ENCODE peak calls at places on chromosomes 4 and X, in seven cellular contexts. One of them, this sample, is unnamed.

GRCh38 chrX:17597836-17598434 is 139.4 kb upstream of the SCML1 start:
- DNase-seq in non-pigmented ciliary epithelial cell: no peak
- DNase-seq in hepatocyte: peak
- DNase-seq in endothelial cell: no peak
- DNase-seq in SJSA1: no peak
- DNase-seq in stimulated activated CD4-positive, alpha-beta T cell treated with anti-CD3 and anti-CD28 coated beads, Interleukin-1b, Interleukin-23, amount 100 ng/mL, for 4 hours: no peak
- DNase-seq in SK-N-DZ: no peak
- DNase-seq in this sample: no peak

GRCh38 chrX:120749141-120749846 is 119.4 kb upstream of the C1GALT1C1 start:
- DNase-seq in stimulated activated CD4-positive, alpha-beta T cell treated with anti-CD3 and anti-CD28 coated beads, Interleukin-1b, Interleukin-23, amount 100 ng/mL, for 4 hours: no peak
- DNase-seq in non-pigmented ciliary epithelial cell: no peak
- DNase-seq in endothelial cell: peak
- DNase-seq in SJSA1: no peak
- DNase-seq in SK-N-DZ: no peak
- DNase-seq in hepatocyte: no peak
- DNase-seq in this sample: no peak

GRCh38 chr4:38174811-38175210 is 214.6 kb downstream of the PTTG2 start:
- DNase-seq in non-pigmented ciliary epithelial cell: no peak
- DNase-seq in SK-N-DZ: no peak
- DNase-seq in endothelial cell: no peak
- DNase-seq in hepatocyte: no peak
- DNase-seq in SJSA1: no peak
- DNase-seq in stimulated activated CD4-positive, alpha-beta T cell treated with anti-CD3 and anti-CD28 coated beads, Interleukin-1b, Interleukin-23, amount 100 ng/mL, for 4 hours: no peak
- DNase-seq in this sample: no peak

GRCh38 chrX:78532363-78532762 is 126.8 kb downstream of the RTL3 start:
- DNase-seq in stimulated activated CD4-positive, alpha-beta T cell treated with anti-CD3 and anti-CD28 coated beads, Interleukin-1b, Interleukin-23, amount 100 ng/mL, for 4 hours: no peak
- DNase-seq in endothelial cell: no peak
- DNase-seq in hepatocyte: no peak
- DNase-seq in non-pigmented ciliary epithelial cell: no peak
- DNase-seq in SJSA1: no peak
- DNase-seq in SK-N-DZ: no peak
- DNase-seq in this sample: no peak

GRCh38 chr4:156476359-156476758 is 495.2 kb downstream of the PDGFC start:
- DNase-seq in hepatocyte: peak
- DNase-seq in SJSA1: peak
- DNase-seq in non-pigmented ciliary epithelial cell: peak
- DNase-seq in stimulated activated CD4-positive, alpha-beta T cell treated with anti-CD3 and anti-CD28 coated beads, Interleukin-1b, Interleukin-23, amount 100 ng/mL, for 4 hours: no peak
- DNase-seq in endothelial cell: no peak
- DNase-seq in SK-N-DZ: no peak
- DNase-seq in this sample: no peak

GRCh38 chr4:165294907-165295306 is 32.6 kb upstream of the MSMO1 start:
- DNase-seq in hepatocyte: no peak
- DNase-seq in stimulated activated CD4-positive, alpha-beta T cell treated with anti-CD3 and anti-CD28 coated beads, Interleukin-1b, Interleukin-23, amount 100 ng/mL, for 4 hours: peak
- DNase-seq in SK-N-DZ: no peak
- DNase-seq in endothelial cell: no peak
- DNase-seq in SJSA1: no peak
- DNase-seq in non-pigmented ciliary epithelial cell: no peak
- DNase-seq in this sample: no peak

GRCh38 chr4:157389751-157390150 is 169.2 kb downstream of the GRIA2 start:
- DNase-seq in hepatocyte: no peak
- DNase-seq in non-pigmented ciliary epithelial cell: no peak
- DNase-seq in SJSA1: no peak
- DNase-seq in stimulated activated CD4-positive, alpha-beta T cell treated with anti-CD3 and anti-CD28 coated beads, Interleukin-1b, Interleukin-23, amount 100 ng/mL, for 4 hours: no peak
- DNase-seq in endothelial cell: no peak
- DNase-seq in SK-N-DZ: no peak
- DNase-seq in this sample: no peak

GRCh38 chr4:85246055-85246454 is 228.9 kb upstream of the ARHGAP24 start:
- DNase-seq in stimulated activated CD4-positive, alpha-beta T cell treated with anti-CD3 and anti-CD28 coated beads, Interleukin-1b, Interleukin-23, amount 100 ng/mL, for 4 hours: no peak
- DNase-seq in SJSA1: no peak
- DNase-seq in SK-N-DZ: no peak
- DNase-seq in non-pigmented ciliary epithelial cell: no peak
- DNase-seq in endothelial cell: no peak
- DNase-seq in hepatocyte: no peak
- DNase-seq in this sample: no peak

GRCh38 chr4:42074294-42074693 is 78.2 kb downstream of the BEND4 start:
- DNase-seq in non-pigmented ciliary epithelial cell: no peak
- DNase-seq in stimulated activated CD4-positive, alpha-beta T cell treated with anti-CD3 and anti-CD28 coated beads, Interleukin-1b, Interleukin-23, amount 100 ng/mL, for 4 hours: no peak
- DNase-seq in SJSA1: no peak
- DNase-seq in endothelial cell: no peak
- DNase-seq in SK-N-DZ: no peak
- DNase-seq in hepatocyte: no peak
- DNase-seq in this sample: no peak

GRCh38 chr4:121696641-121697461 is at the start of gene ANXA5:
- DNase-seq in stimulated activated CD4-positive, alpha-beta T cell treated with anti-CD3 and anti-CD28 coated beads, Interleukin-1b, Interleukin-23, amount 100 ng/mL, for 4 hours: peak
- DNase-seq in endothelial cell: peak
- DNase-seq in SJSA1: peak
- DNase-seq in hepatocyte: peak
- DNase-seq in non-pigmented ciliary epithelial cell: no peak
- DNase-seq in SK-N-DZ: peak
- DNase-seq in this sample: peak

GRCh38 chr4:52269761-52270160 is 218.7 kb downstream of the SPATA18 start:
- DNase-seq in SK-N-DZ: no peak
- DNase-seq in hepatocyte: no peak
- DNase-seq in non-pigmented ciliary epithelial cell: no peak
- DNase-seq in stimulated activated CD4-positive, alpha-beta T cell treated with anti-CD3 and anti-CD28 coated beads, Interleukin-1b, Interleukin-23, amount 100 ng/mL, for 4 hours: no peak
- DNase-seq in SJSA1: no peak
- DNase-seq in endothelial cell: no peak
- DNase-seq in this sample: no peak

GRCh38 chr4:111434581-111434980 is 710.7 kb upstream of the FAM241A start:
- DNase-seq in non-pigmented ciliary epithelial cell: no peak
- DNase-seq in SK-N-DZ: no peak
- DNase-seq in SJSA1: no peak
- DNase-seq in endothelial cell: no peak
- DNase-seq in hepatocyte: no peak
- DNase-seq in stimulated activated CD4-positive, alpha-beta T cell treated with anti-CD3 and anti-CD28 coated beads, Interleukin-1b, Interleukin-23, amount 100 ng/mL, for 4 hours: no peak
- DNase-seq in this sample: no peak

GRCh38 chr4:159476886-159477285 is 374.0 kb downstream of the RAPGEF2 start:
- DNase-seq in SK-N-DZ: no peak
- DNase-seq in non-pigmented ciliary epithelial cell: no peak
- DNase-seq in stimulated activated CD4-positive, alpha-beta T cell treated with anti-CD3 and anti-CD28 coated beads, Interleukin-1b, Interleukin-23, amount 100 ng/mL, for 4 hours: no peak
- DNase-seq in endothelial cell: no peak
- DNase-seq in hepatocyte: no peak
- DNase-seq in SJSA1: no peak
- DNase-seq in this sample: no peak

GRCh38 chrX:39012561-39013209 is 211.4 kb downstream of the MID1IP1 start:
- DNase-seq in non-pigmented ciliary epithelial cell: no peak
- DNase-seq in SK-N-DZ: peak
- DNase-seq in hepatocyte: no peak
- DNase-seq in SJSA1: peak
- DNase-seq in stimulated activated CD4-positive, alpha-beta T cell treated with anti-CD3 and anti-CD28 coated beads, Interleukin-1b, Interleukin-23, amount 100 ng/mL, for 4 hours: no peak
- DNase-seq in endothelial cell: no peak
- DNase-seq in this sample: no peak

GRCh38 chr4:139619644-139620043 is 46.0 kb upstream of the MGST2 start:
- DNase-seq in endothelial cell: no peak
- DNase-seq in non-pigmented ciliary epithelial cell: no peak
- DNase-seq in hepatocyte: peak
- DNase-seq in SJSA1: no peak
- DNase-seq in SK-N-DZ: peak
- DNase-seq in stimulated activated CD4-positive, alpha-beta T cell treated with anti-CD3 and anti-CD28 coated beads, Interleukin-1b, Interleukin-23, amount 100 ng/mL, for 4 hours: no peak
- DNase-seq in this sample: no peak

GRCh38 chr4:71830497-71831178 is 46.8 kb upstream of the GC start:
- DNase-seq in stimulated activated CD4-positive, alpha-beta T cell treated with anti-CD3 and anti-CD28 coated beads, Interleukin-1b, Interleukin-23, amount 100 ng/mL, for 4 hours: no peak
- DNase-seq in SJSA1: no peak
- DNase-seq in non-pigmented ciliary epithelial cell: no peak
- DNase-seq in endothelial cell: no peak
- DNase-seq in SK-N-DZ: no peak
- DNase-seq in hepatocyte: no peak
- DNase-seq in this sample: no peak

GRCh38 chrX:40468033-40468979 is 112.5 kb upstream of the ATP6AP2 start:
- DNase-seq in endothelial cell: no peak
- DNase-seq in stimulated activated CD4-positive, alpha-beta T cell treated with anti-CD3 and anti-CD28 coated beads, Interleukin-1b, Interleukin-23, amount 100 ng/mL, for 4 hours: peak
- DNase-seq in non-pigmented ciliary epithelial cell: no peak
- DNase-seq in hepatocyte: peak
- DNase-seq in SK-N-DZ: peak
- DNase-seq in SJSA1: peak
- DNase-seq in this sample: peak

GRCh38 chr4:25904748-25905082 is 9.3 kb upstream of the SMIM20 start:
- DNase-seq in endothelial cell: no peak
- DNase-seq in hepatocyte: no peak
- DNase-seq in SJSA1: no peak
- DNase-seq in SK-N-DZ: no peak
- DNase-seq in stimulated activated CD4-positive, alpha-beta T cell treated with anti-CD3 and anti-CD28 coated beads, Interleukin-1b, Interleukin-23, amount 100 ng/mL, for 4 hours: no peak
- DNase-seq in non-pigmented ciliary epithelial cell: no peak
- DNase-seq in this sample: no peak

GRCh38 chr4:109303141-109303499 is 662 bp upstream of the COL25A1 start:
- DNase-seq in non-pigmented ciliary epithelial cell: no peak
- DNase-seq in SJSA1: peak
- DNase-seq in endothelial cell: peak
- DNase-seq in stimulated activated CD4-positive, alpha-beta T cell treated with anti-CD3 and anti-CD28 coated beads, Interleukin-1b, Interleukin-23, amount 100 ng/mL, for 4 hours: no peak
- DNase-seq in SK-N-DZ: no peak
- DNase-seq in hepatocyte: peak
- DNase-seq in this sample: no peak

GRCh38 chrX:109384569-109385174 is 97.2 kb downstream of the GUCY2F start:
- DNase-seq in stimulated activated CD4-positive, alpha-beta T cell treated with anti-CD3 and anti-CD28 coated beads, Interleukin-1b, Interleukin-23, amount 100 ng/mL, for 4 hours: no peak
- DNase-seq in non-pigmented ciliary epithelial cell: no peak
- DNase-seq in SJSA1: peak
- DNase-seq in endothelial cell: peak
- DNase-seq in hepatocyte: peak
- DNase-seq in SK-N-DZ: no peak
- DNase-seq in this sample: no peak

GRCh38 chr4:151674804-151675290 is 86.0 kb downstream of the GATB start:
- DNase-seq in endothelial cell: peak
- DNase-seq in stimulated activated CD4-positive, alpha-beta T cell treated with anti-CD3 and anti-CD28 coated beads, Interleukin-1b, Interleukin-23, amount 100 ng/mL, for 4 hours: no peak
- DNase-seq in SK-N-DZ: peak
- DNase-seq in hepatocyte: peak
- DNase-seq in non-pigmented ciliary epithelial cell: no peak
- DNase-seq in SJSA1: no peak
- DNase-seq in this sample: no peak

GRCh38 chr4:138967313-138967712 is 48.3 kb upstream of the NOCT start:
- DNase-seq in hepatocyte: peak
- DNase-seq in endothelial cell: no peak
- DNase-seq in SJSA1: no peak
- DNase-seq in stimulated activated CD4-positive, alpha-beta T cell treated with anti-CD3 and anti-CD28 coated beads, Interleukin-1b, Interleukin-23, amount 100 ng/mL, for 4 hours: no peak
- DNase-seq in non-pigmented ciliary epithelial cell: no peak
- DNase-seq in SK-N-DZ: no peak
- DNase-seq in this sample: peak

GRCh38 chr4:140090215-140090731 is 63.7 kb downstream of the MAML3 start:
- DNase-seq in stimulated activated CD4-positive, alpha-beta T cell treated with anti-CD3 and anti-CD28 coated beads, Interleukin-1b, Interleukin-23, amount 100 ng/mL, for 4 hours: no peak
- DNase-seq in hepatocyte: no peak
- DNase-seq in non-pigmented ciliary epithelial cell: peak
- DNase-seq in endothelial cell: no peak
- DNase-seq in SJSA1: peak
- DNase-seq in SK-N-DZ: no peak
- DNase-seq in this sample: no peak

GRCh38 chr4:14695411-14695810 is 306.9 kb upstream of the CPEB2 start:
- DNase-seq in SJSA1: no peak
- DNase-seq in hepatocyte: no peak
- DNase-seq in SK-N-DZ: no peak
- DNase-seq in stimulated activated CD4-positive, alpha-beta T cell treated with anti-CD3 and anti-CD28 coated beads, Interleukin-1b, Interleukin-23, amount 100 ng/mL, for 4 hours: no peak
- DNase-seq in endothelial cell: no peak
- DNase-seq in non-pigmented ciliary epithelial cell: no peak
- DNase-seq in this sample: no peak

GRCh38 chrX:149825424-149825823 is 43.7 kb downstream of the MAGEA9 start:
- DNase-seq in SJSA1: peak
- DNase-seq in stimulated activated CD4-positive, alpha-beta T cell treated with anti-CD3 and anti-CD28 coated beads, Interleukin-1b, Interleukin-23, amount 100 ng/mL, for 4 hours: peak
- DNase-seq in hepatocyte: no peak
- DNase-seq in SK-N-DZ: peak
- DNase-seq in endothelial cell: peak
- DNase-seq in non-pigmented ciliary epithelial cell: no peak
- DNase-seq in this sample: no peak

GRCh38 chr4:2637956-2638552 is 101.6 kb downstream of the FAM193A start:
- DNase-seq in SJSA1: no peak
- DNase-seq in endothelial cell: no peak
- DNase-seq in stimulated activated CD4-positive, alpha-beta T cell treated with anti-CD3 and anti-CD28 coated beads, Interleukin-1b, Interleukin-23, amount 100 ng/mL, for 4 hours: no peak
- DNase-seq in non-pigmented ciliary epithelial cell: no peak
- DNase-seq in SK-N-DZ: no peak
- DNase-seq in hepatocyte: no peak
- DNase-seq in this sample: no peak

GRCh38 chrX:31590581-31591113 is 518.8 kb upstream of the FTHL17 start:
- DNase-seq in hepatocyte: no peak
- DNase-seq in endothelial cell: no peak
- DNase-seq in non-pigmented ciliary epithelial cell: no peak
- DNase-seq in SK-N-DZ: no peak
- DNase-seq in SJSA1: peak
- DNase-seq in stimulated activated CD4-positive, alpha-beta T cell treated with anti-CD3 and anti-CD28 coated beads, Interleukin-1b, Interleukin-23, amount 100 ng/mL, for 4 hours: no peak
- DNase-seq in this sample: no peak

GRCh38 chr4:44016582-44017421 is 431.8 kb downstream of the KCTD8 start:
- DNase-seq in stimulated activated CD4-positive, alpha-beta T cell treated with anti-CD3 and anti-CD28 coated beads, Interleukin-1b, Interleukin-23, amount 100 ng/mL, for 4 hours: no peak
- DNase-seq in hepatocyte: no peak
- DNase-seq in non-pigmented ciliary epithelial cell: no peak
- DNase-seq in endothelial cell: no peak
- DNase-seq in SK-N-DZ: no peak
- DNase-seq in SJSA1: peak
- DNase-seq in this sample: no peak

GRCh38 chr4:166169111-166169510 is 296.1 kb downstream of the TLL1 start:
- DNase-seq in endothelial cell: peak
- DNase-seq in SJSA1: no peak
- DNase-seq in stimulated activated CD4-positive, alpha-beta T cell treated with anti-CD3 and anti-CD28 coated beads, Interleukin-1b, Interleukin-23, amount 100 ng/mL, for 4 hours: no peak
- DNase-seq in SK-N-DZ: no peak
- DNase-seq in non-pigmented ciliary epithelial cell: peak
- DNase-seq in hepatocyte: peak
- DNase-seq in this sample: no peak

GRCh38 chr4:55609393-55609821 is 17.4 kb upstream of the PDCL2 start:
- DNase-seq in non-pigmented ciliary epithelial cell: no peak
- DNase-seq in stimulated activated CD4-positive, alpha-beta T cell treated with anti-CD3 and anti-CD28 coated beads, Interleukin-1b, Interleukin-23, amount 100 ng/mL, for 4 hours: no peak
- DNase-seq in endothelial cell: no peak
- DNase-seq in hepatocyte: no peak
- DNase-seq in SJSA1: no peak
- DNase-seq in SK-N-DZ: no peak
- DNase-seq in this sample: no peak

GRCh38 chr4:7295917-7296660 is 103.8 kb downstream of the SORCS2 start:
- DNase-seq in hepatocyte: peak
- DNase-seq in stimulated activated CD4-positive, alpha-beta T cell treated with anti-CD3 and anti-CD28 coated beads, Interleukin-1b, Interleukin-23, amount 100 ng/mL, for 4 hours: no peak
- DNase-seq in endothelial cell: peak
- DNase-seq in SJSA1: no peak
- DNase-seq in SK-N-DZ: no peak
- DNase-seq in non-pigmented ciliary epithelial cell: no peak
- DNase-seq in this sample: peak

GRCh38 chrX:101452051-101452450 is 33.2 kb upstream of the ARMCX4 start:
- DNase-seq in stimulated activated CD4-positive, alpha-beta T cell treated with anti-CD3 and anti-CD28 coated beads, Interleukin-1b, Interleukin-23, amount 100 ng/mL, for 4 hours: no peak
- DNase-seq in non-pigmented ciliary epithelial cell: no peak
- DNase-seq in SK-N-DZ: no peak
- DNase-seq in hepatocyte: no peak
- DNase-seq in endothelial cell: no peak
- DNase-seq in SJSA1: peak
- DNase-seq in this sample: no peak

GRCh38 chrX:104113237-104113965 is 1.1 kb downstream of the ZCCHC18 start:
- DNase-seq in endothelial cell: peak
- DNase-seq in hepatocyte: peak
- DNase-seq in SJSA1: peak
- DNase-seq in stimulated activated CD4-positive, alpha-beta T cell treated with anti-CD3 and anti-CD28 coated beads, Interleukin-1b, Interleukin-23, amount 100 ng/mL, for 4 hours: peak
- DNase-seq in non-pigmented ciliary epithelial cell: no peak
- DNase-seq in SK-N-DZ: peak
- DNase-seq in this sample: peak

GRCh38 chr4:170259631-170260153 is 169.9 kb upstream of the AADAT start:
- DNase-seq in hepatocyte: peak
- DNase-seq in SJSA1: peak
- DNase-seq in SK-N-DZ: peak
- DNase-seq in non-pigmented ciliary epithelial cell: peak
- DNase-seq in endothelial cell: peak
- DNase-seq in stimulated activated CD4-positive, alpha-beta T cell treated with anti-CD3 and anti-CD28 coated beads, Interleukin-1b, Interleukin-23, amount 100 ng/mL, for 4 hours: no peak
- DNase-seq in this sample: peak

GRCh38 chrX:115697806-115698205 is 136.8 kb downstream of the PLS3 start:
- DNase-seq in non-pigmented ciliary epithelial cell: no peak
- DNase-seq in SJSA1: no peak
- DNase-seq in endothelial cell: no peak
- DNase-seq in SK-N-DZ: no peak
- DNase-seq in stimulated activated CD4-positive, alpha-beta T cell treated with anti-CD3 and anti-CD28 coated beads, Interleukin-1b, Interleukin-23, amount 100 ng/mL, for 4 hours: no peak
- DNase-seq in hepatocyte: no peak
- DNase-seq in this sample: no peak

GRCh38 chr4:119130365-119131065 is 5.1 kb upstream of the MYOZ2 start:
- DNase-seq in hepatocyte: no peak
- DNase-seq in stimulated activated CD4-positive, alpha-beta T cell treated with anti-CD3 and anti-CD28 coated beads, Interleukin-1b, Interleukin-23, amount 100 ng/mL, for 4 hours: no peak
- DNase-seq in non-pigmented ciliary epithelial cell: no peak
- DNase-seq in SK-N-DZ: no peak
- DNase-seq in SJSA1: no peak
- DNase-seq in endothelial cell: no peak
- DNase-seq in this sample: no peak

GRCh38 chrX:138128025-138128671 is 562.2 kb downstream of the ZIC3 start:
- DNase-seq in hepatocyte: peak
- DNase-seq in SK-N-DZ: peak
- DNase-seq in endothelial cell: peak
- DNase-seq in stimulated activated CD4-positive, alpha-beta T cell treated with anti-CD3 and anti-CD28 coated beads, Interleukin-1b, Interleukin-23, amount 100 ng/mL, for 4 hours: peak
- DNase-seq in SJSA1: peak
- DNase-seq in non-pigmented ciliary epithelial cell: no peak
- DNase-seq in this sample: peak

GRCh38 chr4:122783301-122784215 is 43.1 kb upstream of the FGF2 start:
- DNase-seq in non-pigmented ciliary epithelial cell: peak
- DNase-seq in stimulated activated CD4-positive, alpha-beta T cell treated with anti-CD3 and anti-CD28 coated beads, Interleukin-1b, Interleukin-23, amount 100 ng/mL, for 4 hours: no peak
- DNase-seq in SK-N-DZ: no peak
- DNase-seq in hepatocyte: peak
- DNase-seq in endothelial cell: peak
- DNase-seq in SJSA1: peak
- DNase-seq in this sample: no peak

This sample was measured in GM13977.